ENCODE peak calls at places on chromosomes 13 and 19, in five cellular contexts. P, L, B, A and C are unnamed samples.

GRCh38 chr19:35268546-35269424 is at the start of gene USF2:
- DNase-seq in A (peak; percentile 67), L (peak; percentile 78), B (peak; percentile 78), P (peak; percentile 53), C (no peak)

GRCh38 chr19:7900931-7901330 is 2.7 kb upstream of the MAP2K7 start:
- DNase-seq in L (no peak), B (no peak), P (no peak), A (no peak), C (no peak)

GRCh38 chr13:71046360-71047079 is 820.5 kb downstream of the DACH1 start:
- DNase-seq in L (no peak), P (no peak), B (peak; percentile 37), A (no peak), C (no peak)

GRCh38 chr19:48194041-48194871 is 23.8 kb downstream of the ZSWIM9 start:
- DNase-seq in P (no peak), A (peak; percentile 27), B (peak; percentile 76), L (peak; percentile 52), C (no peak)

GRCh38 chr13:40026741-40027140 is 371.3 kb downstream of the COG6 start:
- DNase-seq in P (no peak), B (no peak), A (no peak), L (no peak), C (no peak)

GRCh38 chr19:46546194-46546896 is 50.7 kb upstream of the PNMA8B start:
- DNase-seq in B (peak; percentile 82), A (peak; percentile 51), L (no peak), P (peak; percentile 13), C (no peak)

GRCh38 chr13:33197551-33197971 is 88.0 kb downstream of the STARD13 start:
- DNase-seq in L (no peak), B (no peak), P (no peak), A (no peak), C (no peak)

GRCh38 chr13:24251525-24251924 is 57.9 kb upstream of the C1QTNF9 start:
- DNase-seq in L (peak; percentile 95), B (no peak), P (no peak), A (no peak), C (no peak)

GRCh38 chr13:112346173-112346898 is 29.8 kb upstream of the SPACA7 start:
- DNase-seq in A (no peak), B (peak; percentile 53), L (no peak), P (no peak), C (no peak)

GRCh38 chr19:2047076-2047448 is 4.0 kb downstream of the MKNK2 start:
- DNase-seq in B (no peak), A (no peak), P (no peak), L (no peak), C (no peak)
- H3K4me3 ChIP-seq in B (no peak overlapping the region), A (no peak overlapping the region), P (no peak overlapping the region), L (no peak overlapping the region), C (no peak overlapping the region)

GRCh38 chr13:94433055-94433947 is 46.2 kb downstream of the DCT start:
- DNase-seq in P (no peak), L (no peak), B (peak; percentile 62), A (no peak), C (no peak)
- H3K4me3 ChIP-seq in P (no peak overlapping the region), L (no peak overlapping the region), B (no peak overlapping the region), A (no peak overlapping the region), C (no peak overlapping the region)

DNA sequence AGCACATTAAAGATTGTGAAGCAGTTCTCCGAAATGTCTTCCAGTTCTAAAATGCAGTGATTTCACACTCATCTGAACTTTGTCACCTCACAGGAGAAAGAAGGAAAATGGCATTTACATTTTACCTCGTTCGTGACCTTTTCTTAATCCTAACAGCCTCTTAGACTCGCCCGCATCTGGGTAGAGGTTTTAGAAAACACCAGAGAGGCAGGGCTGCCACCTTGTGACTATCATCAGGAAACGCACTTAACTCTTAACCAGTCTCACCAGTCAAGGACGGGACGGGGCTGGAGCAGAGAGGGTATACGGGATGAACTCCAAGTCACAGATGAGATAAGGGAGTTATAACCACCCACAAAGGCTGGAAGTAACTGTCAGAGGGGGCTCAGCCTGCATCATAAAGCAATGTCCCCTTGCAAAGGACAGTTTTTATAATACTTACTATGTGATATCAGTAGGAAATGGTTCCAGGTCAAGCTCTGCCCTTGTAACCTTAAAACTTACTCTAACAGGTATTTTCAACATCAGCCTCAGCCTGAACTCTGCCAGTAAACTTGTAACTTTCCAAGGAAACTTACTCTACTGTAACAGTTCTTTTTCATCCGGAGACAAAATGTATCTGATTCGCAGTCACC is 8.6 kb upstream of the CEACAM6 start:
- DNase-seq in B (peak; percentile 90), L (no peak), A (peak; percentile 71), P (no peak), C (peak; percentile 12)
- H3K4me3 ChIP-seq in B (no peak overlapping the region), L (no peak overlapping the region), A (no peak overlapping the region), P (no peak overlapping the region), C (no peak overlapping the region)

GRCh38 chr13:30872195-30872594 is 33.9 kb upstream of the MEDAG start:
- DNase-seq in A (no peak), P (no peak), B (no peak), L (no peak), C (no peak)

GRCh38 chr13:30870049-30870884 is 35.8 kb upstream of the MEDAG start:
- DNase-seq in L (no peak), P (peak; percentile 93), B (peak; percentile 82), A (peak; percentile 100), C (peak; percentile 95)

GRCh38 chr13:30869491-30869890 is 36.6 kb upstream of the MEDAG start:
- DNase-seq in A (peak; percentile 53), P (no peak), B (no peak), L (no peak), C (no peak)

GRCh38 chr13:30871713-30872029 is 34.4 kb upstream of the MEDAG start:
- DNase-seq in B (no peak), P (no peak), L (no peak), A (no peak), C (no peak)

DNA sequence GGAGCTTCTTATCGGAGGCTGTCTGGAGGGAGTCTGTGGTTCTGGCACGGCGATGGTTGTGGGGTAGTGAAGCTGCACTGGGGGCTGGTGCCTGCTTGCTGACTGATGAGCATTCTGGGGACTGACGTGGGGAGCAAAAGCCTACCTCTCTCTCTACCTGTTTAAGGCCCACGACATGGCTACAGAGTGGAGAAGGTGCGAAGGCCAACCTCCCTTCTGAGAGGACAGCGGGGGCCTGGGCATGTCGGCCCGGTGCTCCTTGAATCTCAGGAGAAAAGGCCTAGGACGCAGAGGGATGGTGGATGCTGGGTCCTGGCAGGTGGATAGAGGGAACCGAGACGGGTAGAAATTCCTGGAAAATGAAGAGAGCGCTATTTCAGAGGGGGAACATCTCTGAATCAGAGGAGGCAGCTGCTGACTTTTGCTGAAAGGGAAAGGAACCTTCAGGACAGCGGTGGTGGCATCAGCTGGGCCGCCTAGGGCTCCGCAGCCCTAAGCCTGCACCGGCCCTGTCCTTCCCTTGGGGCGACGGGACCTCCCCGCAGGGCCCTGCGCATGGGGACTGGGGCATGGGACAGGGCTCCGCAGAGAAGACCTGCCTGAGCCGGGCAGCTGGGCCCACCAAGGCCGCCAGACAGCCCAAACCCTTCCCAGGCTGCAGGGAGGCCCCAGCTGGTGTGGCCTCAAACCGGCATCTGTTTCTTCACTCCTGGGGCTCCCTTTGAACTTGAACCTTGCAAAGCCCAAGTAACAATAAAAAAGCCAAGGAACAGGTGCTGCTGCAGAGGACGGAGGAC is 35.0 kb upstream of the MEDAG start:
- DNase-seq in P (no peak), L (no peak), A (no peak), B (peak; percentile 35), C (no peak)
- H3K4me3 ChIP-seq in P (no peak overlapping the region), L (no peak overlapping the region), A (no peak overlapping the region), B (no peak overlapping the region), C (no peak overlapping the region)

GRCh38 chr19:44753619-44753931 is 5.1 kb downstream of the BCL3 start:
- DNase-seq in L (no peak), P (no peak), B (no peak), A (no peak), C (no peak)
- H3K4me3 ChIP-seq in L (peak overlapping the region; percentile 86), P (peak overlapping the region; percentile 37), B (peak overlapping the region; percentile 72), A (peak overlapping the region; percentile 44), C (peak overlapping the region; percentile 33)

GRCh38 chr13:83877901-83878300 is 4.4 kb downstream of the SLITRK1 start:
- DNase-seq in P (no peak), L (no peak), A (no peak), B (peak; percentile 42), C (no peak)
- H3K4me3 ChIP-seq in P (no peak overlapping the region), L (no peak overlapping the region), A (no peak overlapping the region), B (peak overlapping the region; percentile 53), C (no peak overlapping the region)